ENCODE peak calls at places on chromosomes 2 and 18, in nine cellular contexts. One of them, this sample, is unnamed.

GRCh38 chr2:45014016-45014702 is 4.9 kb upstream of the SIX2 start:
- DNase-seq in heart left ventricle: peak
- DNase-seq in gastrocnemius medialis: peak
- DNase-seq in fibroblast of lung: peak
- DNase-seq in SK-N-MC: no peak
- DNase-seq in GM23248: peak
- DNase-seq in Karpas-422: no peak
- DNase-seq in naive thymus-derived CD4-positive, alpha-beta T cell: no peak
- DNase-seq in right cardiac atrium: peak
- DNase-seq in this sample: no peak

GRCh38 chr2:221402072-221402471 is 170.0 kb downstream of the EPHA4 start:
- DNase-seq in right cardiac atrium: no peak
- DNase-seq in SK-N-MC: no peak
- DNase-seq in gastrocnemius medialis: no peak
- DNase-seq in GM23248: peak
- DNase-seq in Karpas-422: no peak
- DNase-seq in heart left ventricle: no peak
- DNase-seq in fibroblast of lung: no peak
- DNase-seq in naive thymus-derived CD4-positive, alpha-beta T cell: no peak
- DNase-seq in this sample: no peak

GRCh38 chr2:8086796-8087479 is 594.9 kb upstream of the ID2 start:
- DNase-seq in heart left ventricle: no peak
- DNase-seq in fibroblast of lung: peak
- DNase-seq in naive thymus-derived CD4-positive, alpha-beta T cell: no peak
- DNase-seq in SK-N-MC: no peak
- DNase-seq in GM23248: peak
- DNase-seq in gastrocnemius medialis: no peak
- DNase-seq in right cardiac atrium: no peak
- DNase-seq in Karpas-422: no peak
- DNase-seq in this sample: no peak

GRCh38 chr2:135186054-135186453 is 134.0 kb downstream of the RAB3GAP1 start:
- DNase-seq in naive thymus-derived CD4-positive, alpha-beta T cell: no peak
- DNase-seq in right cardiac atrium: no peak
- DNase-seq in GM23248: no peak
- DNase-seq in gastrocnemius medialis: no peak
- DNase-seq in heart left ventricle: no peak
- DNase-seq in SK-N-MC: peak
- DNase-seq in fibroblast of lung: no peak
- DNase-seq in Karpas-422: no peak
- DNase-seq in this sample: no peak

GRCh38 chr2:61995059-61995458 is 89.6 kb downstream of the COMMD1 start:
- DNase-seq in Karpas-422: no peak
- DNase-seq in heart left ventricle: no peak
- DNase-seq in GM23248: no peak
- DNase-seq in gastrocnemius medialis: no peak
- DNase-seq in fibroblast of lung: peak
- DNase-seq in naive thymus-derived CD4-positive, alpha-beta T cell: no peak
- DNase-seq in right cardiac atrium: no peak
- DNase-seq in SK-N-MC: no peak
- DNase-seq in this sample: no peak

GRCh38 chr2:3644891-3645605 is 13.0 kb upstream of the ALLC start:
- DNase-seq in GM23248: no peak
- DNase-seq in fibroblast of lung: no peak
- DNase-seq in SK-N-MC: no peak
- DNase-seq in Karpas-422: no peak
- DNase-seq in right cardiac atrium: no peak
- DNase-seq in gastrocnemius medialis: no peak
- DNase-seq in heart left ventricle: no peak
- DNase-seq in naive thymus-derived CD4-positive, alpha-beta T cell: no peak
- DNase-seq in this sample: no peak

GRCh38 chr18:31716362-31716761 is 32.0 kb upstream of the B4GALT6 start:
- DNase-seq in right cardiac atrium: no peak
- DNase-seq in SK-N-MC: no peak
- DNase-seq in naive thymus-derived CD4-positive, alpha-beta T cell: no peak
- DNase-seq in Karpas-422: no peak
- DNase-seq in GM23248: no peak
- DNase-seq in gastrocnemius medialis: no peak
- DNase-seq in heart left ventricle: no peak
- DNase-seq in fibroblast of lung: no peak
- DNase-seq in this sample: no peak

GRCh38 chr2:61662990-61663389 is 124.8 kb upstream of the XPO1 start:
- DNase-seq in GM23248: no peak
- DNase-seq in right cardiac atrium: no peak
- DNase-seq in SK-N-MC: no peak
- DNase-seq in naive thymus-derived CD4-positive, alpha-beta T cell: no peak
- DNase-seq in fibroblast of lung: no peak
- DNase-seq in Karpas-422: no peak
- DNase-seq in gastrocnemius medialis: no peak
- DNase-seq in heart left ventricle: no peak
- DNase-seq in this sample: no peak

GRCh38 chr18:36620801-36621200 is 208.0 kb downstream of the TPGS2 start:
- DNase-seq in GM23248: peak
- DNase-seq in gastrocnemius medialis: no peak
- DNase-seq in naive thymus-derived CD4-positive, alpha-beta T cell: no peak
- DNase-seq in heart left ventricle: no peak
- DNase-seq in fibroblast of lung: peak
- DNase-seq in SK-N-MC: no peak
- DNase-seq in right cardiac atrium: no peak
- DNase-seq in Karpas-422: no peak
- DNase-seq in this sample: no peak

GRCh38 chr2:138071720-138072719 is 107.7 kb downstream of the HNMT start:
- DNase-seq in Karpas-422: no peak
- DNase-seq in heart left ventricle: no peak
- DNase-seq in naive thymus-derived CD4-positive, alpha-beta T cell: no peak
- DNase-seq in GM23248: no peak
- DNase-seq in gastrocnemius medialis: no peak
- DNase-seq in right cardiac atrium: no peak
- DNase-seq in fibroblast of lung: peak
- DNase-seq in SK-N-MC: no peak
- DNase-seq in this sample: no peak

DNA sequence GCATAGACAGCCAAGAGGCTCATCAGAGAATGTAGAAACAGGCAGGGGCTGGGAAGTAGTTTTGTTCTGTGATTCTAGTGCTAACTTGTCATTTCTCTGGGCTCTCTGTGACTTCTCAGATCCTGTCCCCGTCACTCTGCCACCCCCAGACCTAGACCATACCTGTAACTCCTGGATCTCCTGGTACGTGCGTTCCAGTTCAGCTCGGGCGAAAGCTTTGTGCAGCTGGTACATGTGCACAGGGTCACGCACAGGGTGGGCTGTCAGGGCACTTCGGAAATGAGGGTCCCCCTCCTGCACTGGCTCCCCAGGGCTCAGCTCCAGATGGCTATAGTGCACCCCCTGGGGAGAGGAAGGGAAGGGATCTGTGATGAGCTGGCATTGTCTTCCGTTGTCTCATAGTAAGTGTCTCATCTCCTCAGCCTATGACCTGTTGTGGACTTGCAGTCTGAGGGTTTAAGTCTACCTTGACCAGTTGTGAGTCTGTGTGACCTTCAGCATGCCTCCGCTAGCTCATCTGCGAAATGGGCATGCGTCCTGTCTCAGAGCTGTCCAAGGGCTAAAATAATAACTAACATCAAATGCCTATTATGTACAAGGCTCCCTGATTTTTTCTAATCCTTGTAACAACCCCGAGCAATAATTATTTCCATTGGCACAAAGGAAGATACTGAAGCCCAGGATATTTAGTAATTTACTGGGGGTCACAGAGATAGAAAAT is 2.7 kb downstream of the CHPF start:
- DNase-seq in heart left ventricle: no peak
- DNase-seq in naive thymus-derived CD4-positive, alpha-beta T cell: no peak
- DNase-seq in gastrocnemius medialis: no peak
- DNase-seq in GM23248: no peak
- DNase-seq in Karpas-422: no peak
- DNase-seq in SK-N-MC: no peak
- DNase-seq in fibroblast of lung: no peak
- DNase-seq in right cardiac atrium: peak
- DNase-seq in this sample: no peak
- H3K4me3 ChIP-seq in heart left ventricle: no peak
- H3K4me3 ChIP-seq in naive thymus-derived CD4-positive, alpha-beta T cell: no peak
- H3K4me3 ChIP-seq in gastrocnemius medialis: no peak
- H3K4me3 ChIP-seq in GM23248: no peak
- H3K4me3 ChIP-seq in Karpas-422: no peak
- H3K4me3 ChIP-seq in SK-N-MC: no peak
- H3K4me3 ChIP-seq in fibroblast of lung: no peak
- H3K4me3 ChIP-seq in right cardiac atrium: no peak
- H3K4me3 ChIP-seq in this sample: no peak

GRCh38 chr2:73987109-73987947 is 2.6 kb downstream of the TET3 start:
- DNase-seq in naive thymus-derived CD4-positive, alpha-beta T cell: peak
- DNase-seq in right cardiac atrium: peak
- DNase-seq in Karpas-422: no peak
- DNase-seq in fibroblast of lung: peak
- DNase-seq in gastrocnemius medialis: no peak
- DNase-seq in heart left ventricle: peak
- DNase-seq in GM23248: no peak
- DNase-seq in SK-N-MC: no peak
- DNase-seq in this sample: no peak
- H3K4me3 ChIP-seq in naive thymus-derived CD4-positive, alpha-beta T cell: peak
- H3K4me3 ChIP-seq in right cardiac atrium: peak
- H3K4me3 ChIP-seq in Karpas-422: peak
- H3K4me3 ChIP-seq in fibroblast of lung: no peak
- H3K4me3 ChIP-seq in gastrocnemius medialis: no peak
- H3K4me3 ChIP-seq in heart left ventricle: peak
- H3K4me3 ChIP-seq in GM23248: no peak
- H3K4me3 ChIP-seq in SK-N-MC: peak
- H3K4me3 ChIP-seq in this sample: peak

GRCh38 chr2:190679813-190680591 is 31.1 kb downstream of the NAB1 start:
- DNase-seq in SK-N-MC: peak
- DNase-seq in fibroblast of lung: peak
- DNase-seq in gastrocnemius medialis: no peak
- DNase-seq in naive thymus-derived CD4-positive, alpha-beta T cell: peak
- DNase-seq in GM23248: peak
- DNase-seq in right cardiac atrium: peak
- DNase-seq in heart left ventricle: no peak
- DNase-seq in Karpas-422: peak
- DNase-seq in this sample: peak
- H3K4me3 ChIP-seq in SK-N-MC: no peak
- H3K4me3 ChIP-seq in fibroblast of lung: no peak
- H3K4me3 ChIP-seq in gastrocnemius medialis: no peak
- H3K4me3 ChIP-seq in naive thymus-derived CD4-positive, alpha-beta T cell: no peak
- H3K4me3 ChIP-seq in GM23248: no peak
- H3K4me3 ChIP-seq in right cardiac atrium: no peak
- H3K4me3 ChIP-seq in heart left ventricle: no peak
- H3K4me3 ChIP-seq in Karpas-422: no peak
- H3K4me3 ChIP-seq in this sample: no peak

GRCh38 chr18:34158881-34159690 is 65.6 kb downstream of the NOL4 start:
- DNase-seq in gastrocnemius medialis: no peak
- DNase-seq in Karpas-422: no peak
- DNase-seq in heart left ventricle: no peak
- DNase-seq in fibroblast of lung: peak
- DNase-seq in right cardiac atrium: peak
- DNase-seq in naive thymus-derived CD4-positive, alpha-beta T cell: no peak
- DNase-seq in GM23248: peak
- DNase-seq in SK-N-MC: no peak
- DNase-seq in this sample: no peak

GRCh38 chr18:34153711-34154110 is 71.0 kb downstream of the NOL4 start:
- DNase-seq in gastrocnemius medialis: no peak
- DNase-seq in GM23248: peak
- DNase-seq in right cardiac atrium: no peak
- DNase-seq in SK-N-MC: peak
- DNase-seq in fibroblast of lung: peak
- DNase-seq in naive thymus-derived CD4-positive, alpha-beta T cell: no peak
- DNase-seq in heart left ventricle: no peak
- DNase-seq in Karpas-422: peak
- DNase-seq in this sample: no peak
- H3K4me3 ChIP-seq in gastrocnemius medialis: peak
- H3K4me3 ChIP-seq in GM23248: peak
- H3K4me3 ChIP-seq in right cardiac atrium: no peak
- H3K4me3 ChIP-seq in SK-N-MC: peak
- H3K4me3 ChIP-seq in fibroblast of lung: peak
- H3K4me3 ChIP-seq in naive thymus-derived CD4-positive, alpha-beta T cell: no peak
- H3K4me3 ChIP-seq in heart left ventricle: no peak
- H3K4me3 ChIP-seq in Karpas-422: peak
- H3K4me3 ChIP-seq in this sample: no peak

GRCh38 chr2:147558620-147559019 is 286.2 kb upstream of the ACVR2A start:
- DNase-seq in SK-N-MC: no peak
- DNase-seq in gastrocnemius medialis: no peak
- DNase-seq in naive thymus-derived CD4-positive, alpha-beta T cell: no peak
- DNase-seq in GM23248: no peak
- DNase-seq in right cardiac atrium: no peak
- DNase-seq in Karpas-422: no peak
- DNase-seq in fibroblast of lung: no peak
- DNase-seq in heart left ventricle: no peak
- DNase-seq in this sample: no peak

GRCh38 chr2:147554708-147555107 is 290.1 kb upstream of the ACVR2A start:
- DNase-seq in gastrocnemius medialis: no peak
- DNase-seq in Karpas-422: no peak
- DNase-seq in SK-N-MC: no peak
- DNase-seq in right cardiac atrium: peak
- DNase-seq in naive thymus-derived CD4-positive, alpha-beta T cell: no peak
- DNase-seq in fibroblast of lung: no peak
- DNase-seq in GM23248: no peak
- DNase-seq in heart left ventricle: peak
- DNase-seq in this sample: no peak

GRCh38 chr2:147553743-147554142 is 291.1 kb upstream of the ACVR2A start:
- DNase-seq in right cardiac atrium: no peak
- DNase-seq in naive thymus-derived CD4-positive, alpha-beta T cell: no peak
- DNase-seq in SK-N-MC: no peak
- DNase-seq in GM23248: no peak
- DNase-seq in heart left ventricle: no peak
- DNase-seq in fibroblast of lung: no peak
- DNase-seq in gastrocnemius medialis: no peak
- DNase-seq in Karpas-422: no peak
- DNase-seq in this sample: no peak

GRCh38 chr2:147560810-147561521 is 283.9 kb upstream of the ACVR2A start:
- DNase-seq in naive thymus-derived CD4-positive, alpha-beta T cell: no peak
- DNase-seq in right cardiac atrium: no peak
- DNase-seq in fibroblast of lung: peak
- DNase-seq in gastrocnemius medialis: no peak
- DNase-seq in GM23248: peak
- DNase-seq in SK-N-MC: peak
- DNase-seq in heart left ventricle: no peak
- DNase-seq in Karpas-422: no peak
- DNase-seq in this sample: no peak

GRCh38 chr2:147559068-147559467 is 285.8 kb upstream of the ACVR2A start:
- DNase-seq in heart left ventricle: no peak
- DNase-seq in fibroblast of lung: no peak
- DNase-seq in right cardiac atrium: no peak
- DNase-seq in Karpas-422: no peak
- DNase-seq in SK-N-MC: no peak
- DNase-seq in GM23248: no peak
- DNase-seq in gastrocnemius medialis: no peak
- DNase-seq in naive thymus-derived CD4-positive, alpha-beta T cell: no peak
- DNase-seq in this sample: no peak
- H3K4me3 ChIP-seq in heart left ventricle: no peak
- H3K4me3 ChIP-seq in fibroblast of lung: no peak
- H3K4me3 ChIP-seq in right cardiac atrium: no peak
- H3K4me3 ChIP-seq in Karpas-422: no peak
- H3K4me3 ChIP-seq in SK-N-MC: no peak
- H3K4me3 ChIP-seq in GM23248: no peak
- H3K4me3 ChIP-seq in gastrocnemius medialis: no peak
- H3K4me3 ChIP-seq in naive thymus-derived CD4-positive, alpha-beta T cell: no peak
- H3K4me3 ChIP-seq in this sample: no peak

DNA sequence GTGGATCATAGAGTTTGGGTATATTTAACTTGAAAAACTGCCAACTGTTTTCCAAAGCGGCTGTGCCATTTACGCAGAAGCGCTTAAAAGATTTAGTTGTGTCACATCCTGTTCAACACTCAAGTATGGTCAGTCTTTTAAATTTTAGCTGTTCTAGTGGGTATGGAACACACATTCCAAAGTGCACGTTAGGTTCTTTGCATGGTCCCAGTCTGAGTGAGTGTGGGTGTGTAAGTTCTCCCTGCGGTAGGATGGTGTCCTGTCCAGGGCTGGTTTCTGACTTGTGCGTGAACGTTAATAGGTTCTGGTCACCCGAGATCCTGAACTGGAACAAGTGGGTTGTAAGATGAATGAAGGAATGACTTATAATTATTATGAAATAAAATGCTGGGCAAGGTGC is 28.4 kb upstream of the IL36G start:
- DNase-seq in GM23248: no peak
- DNase-seq in fibroblast of lung: no peak
- DNase-seq in heart left ventricle: no peak
- DNase-seq in gastrocnemius medialis: no peak
- DNase-seq in Karpas-422: no peak
- DNase-seq in naive thymus-derived CD4-positive, alpha-beta T cell: no peak
- DNase-seq in right cardiac atrium: no peak
- DNase-seq in SK-N-MC: no peak
- DNase-seq in this sample: no peak
- H3K4me3 ChIP-seq in GM23248: no peak
- H3K4me3 ChIP-seq in fibroblast of lung: no peak
- H3K4me3 ChIP-seq in heart left ventricle: no peak
- H3K4me3 ChIP-seq in gastrocnemius medialis: no peak
- H3K4me3 ChIP-seq in Karpas-422: no peak
- H3K4me3 ChIP-seq in naive thymus-derived CD4-positive, alpha-beta T cell: no peak
- H3K4me3 ChIP-seq in right cardiac atrium: no peak
- H3K4me3 ChIP-seq in SK-N-MC: no peak
- H3K4me3 ChIP-seq in this sample: no peak